ENCODE peak calls at places on chromosomes 6 and 20, in six cellular contexts. W, F, N, X, I and V are unnamed samples.

GRCh38 chr6:41649596-41649995 is 11.3 kb downstream of the MDFI start:
- DNase-seq in W (no peak), F (peak), N (no peak), X (no peak), I (no peak), V (no peak)

GRCh38 chr20:47305667-47306066 is 50.8 kb downstream of the ZMYND8 start:
- DNase-seq in W (no peak), F (no peak), N (no peak), X (no peak), I (no peak), V (no peak)

GRCh38 chr6:89689732-89690131 is 51.2 kb upstream of the LYRM2 start:
- DNase-seq in W (peak), F (no peak), N (no peak), X (no peak), I (no peak), V (no peak)

GRCh38 chr20:10111144-10111771 is 76.5 kb downstream of the ANKEF1 start:
- DNase-seq in W (no peak), F (no peak), N (no peak), X (no peak), I (peak), V (no peak)

GRCh38 chr6:28633445-28634215 is 107.9 kb downstream of the GPX5 start:
- DNase-seq in W (no peak), F (no peak), N (no peak), X (no peak), I (no peak), V (no peak)

GRCh38 chr6:70838907-70839285 is 118.0 kb downstream of the B3GAT2 start:
- DNase-seq in W (no peak), F (no peak), N (no peak), X (no peak), I (no peak), V (no peak)

GRCh38 chr6:125169522-125169921 is 15.9 kb downstream of the TPD52L1 start:
- DNase-seq in W (no peak), F (no peak), N (no peak), X (no peak), I (no peak), V (no peak)

GRCh38 chr20:47397652-47398301 is 41.3 kb upstream of the ZMYND8 start:
- DNase-seq in W (no peak), F (no peak), N (no peak), X (no peak), I (no peak), V (no peak)

GRCh38 chr6:125316621-125317020 is 14.9 kb upstream of the HDDC2 start:
- DNase-seq in W (no peak), F (no peak), N (no peak), X (no peak), I (no peak), V (no peak)

GRCh38 chr20:24379116-24379927 is 90.1 kb upstream of the SYNDIG1 start:
- DNase-seq in W (no peak), F (no peak), N (no peak), X (no peak), I (no peak), V (no peak)

GRCh38 chr6:134117409-134117808 is 65.0 kb upstream of the SLC2A12 start:
- DNase-seq in W (peak), F (no peak), N (no peak), X (no peak), I (no peak), V (no peak)

GRCh38 chr6:2221724-2222274 is 23.6 kb downstream of the GMDS start:
- DNase-seq in W (no peak), F (no peak), N (no peak), X (no peak), I (no peak), V (no peak)

GRCh38 chr20:59788811-59789210 is 144.6 kb downstream of the SYCP2 start:
- DNase-seq in W (no peak), F (no peak), N (no peak), X (no peak), I (no peak), V (no peak)

GRCh38 chr6:167157414-167157813 is 366 bp downstream of the GPR31 start:
- DNase-seq in W (no peak), F (no peak), N (no peak), X (no peak), I (no peak), V (no peak)

GRCh38 chr20:37270586-37271420 is 9.2 kb upstream of the GHRH start:
- DNase-seq in W (peak), F (no peak), N (no peak), X (no peak), I (no peak), V (no peak)

GRCh38 chr6:70527071-70527737 is 39.5 kb upstream of the SDHAF4 start:
- DNase-seq in W (no peak), F (no peak), N (no peak), X (no peak), I (no peak), V (no peak)

GRCh38 chr6:143331362-143331761 is 119.1 kb downstream of the ADAT2 start:
- DNase-seq in W (no peak), F (no peak), N (no peak), X (no peak), I (no peak), V (no peak)

GRCh38 chr6:50102676-50103075 is 52.9 kb upstream of the DEFB112 start:
- DNase-seq in W (no peak), F (no peak), N (no peak), X (no peak), I (no peak), V (no peak)

GRCh38 chr6:137652961-137653697 is 158.9 kb upstream of the OLIG3 start:
- DNase-seq in W (no peak), F (no peak), N (no peak), X (no peak), I (no peak), V (no peak)

GRCh38 chr6:154872605-154873004 is 122.5 kb upstream of the TIAM2 start:
- DNase-seq in W (no peak), F (no peak), N (no peak), X (no peak), I (no peak), V (no peak)
- TF ChIP-seq CTCF in W (no peak), F (no peak), N (no peak), X (no peak), I (no peak), V (no peak)

GRCh38 chr20:63627129-63627699 is 313 bp upstream of the GMEB2 start:
- DNase-seq in W (peak), F (peak), N (peak), X (peak), I (peak), V (peak)
- TF ChIP-seq CTCF in W (no peak), F (no peak), N (no peak), X (no peak), I (no peak), V (no peak)

DNA sequence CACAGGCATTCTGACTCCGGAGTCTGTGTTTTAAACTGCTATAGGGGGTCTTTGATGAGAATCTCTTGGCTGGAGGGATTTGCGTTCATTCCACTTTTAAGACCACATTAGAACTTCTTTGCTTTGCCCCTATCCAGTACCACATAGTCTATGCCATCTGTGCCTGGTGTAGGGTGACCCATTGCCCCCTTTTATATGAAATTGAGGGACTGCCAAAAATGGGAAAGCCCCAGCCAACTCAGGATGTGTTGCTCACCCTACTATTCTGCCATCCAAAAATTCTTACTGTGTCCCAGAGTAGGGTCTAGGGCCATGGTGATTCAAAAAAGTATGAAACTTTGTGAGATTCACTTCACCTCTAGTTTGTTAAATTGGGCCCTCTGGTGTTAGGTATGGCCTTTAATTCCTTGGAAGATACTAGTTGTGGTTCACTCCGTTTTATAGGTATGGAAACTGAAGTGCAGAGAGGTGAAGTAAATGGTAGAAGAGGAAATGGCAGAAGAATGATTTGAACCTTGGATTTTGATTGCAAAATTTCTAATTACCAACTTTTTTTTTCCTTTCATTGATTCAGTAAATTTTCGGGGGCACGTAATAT is 1.4 kb downstream of the PFDN4 start:
- DNase-seq in W (no peak), F (no peak), N (no peak), X (no peak), I (no peak), V (no peak)
- TF ChIP-seq CTCF in W (no peak), F (no peak), N (no peak), X (no peak), I (peak), V (no peak)

DNA sequence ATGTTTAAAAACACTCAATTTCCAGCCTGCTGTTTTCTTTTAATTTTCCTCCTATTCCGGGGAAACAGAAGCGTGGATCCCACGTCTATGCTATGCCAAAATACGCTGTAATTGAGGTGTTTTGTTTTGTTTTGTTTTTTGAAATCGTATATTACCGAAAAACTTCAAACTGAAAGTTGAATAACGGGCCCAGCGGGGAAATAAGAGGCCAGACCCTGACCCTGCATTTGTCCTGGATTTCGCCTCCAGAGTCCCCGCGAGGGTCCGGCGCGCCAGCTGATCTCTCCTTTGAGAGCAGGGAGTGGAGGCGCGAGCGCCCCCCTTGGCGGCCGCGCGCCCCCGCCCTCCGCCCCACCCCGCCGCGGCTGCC is 335 bp upstream of the BMP2 start:
- DNase-seq in W (no peak), F (no peak), N (no peak), X (no peak), I (no peak), V (no peak)
- TF ChIP-seq CTCF in W (no peak), F (no peak), N (no peak), X (no peak), I (no peak), V (no peak)